ENCODE peak calls at places on chromosomes 4 and X, in seven cellular contexts. One of them, this sample, is unnamed.

GRCh38 chr4:63325140-63325539 is 1084.1 kb downstream of the TECRL start:
- DNase-seq in tibial nerve: no peak
- DNase-seq in progenitor cell of endocrine pancreas: no peak
- DNase-seq in choroid plexus epithelial cell: peak
- DNase-seq in Panc1: no peak
- DNase-seq in tibial artery: no peak
- DNase-seq in left ventricle myocardium inferior: no peak
- DNase-seq in this sample: no peak

GRCh38 chr4:162659716-162660115 is 495.9 kb upstream of the FSTL5 start:
- DNase-seq in tibial nerve: no peak
- DNase-seq in progenitor cell of endocrine pancreas: no peak
- DNase-seq in choroid plexus epithelial cell: no peak
- DNase-seq in Panc1: no peak
- DNase-seq in tibial artery: no peak
- DNase-seq in left ventricle myocardium inferior: no peak
- DNase-seq in this sample: no peak

GRCh38 chr4:180695851-180696250 is 1547.4 kb upstream of the TENM3 start:
- DNase-seq in tibial nerve: no peak
- DNase-seq in progenitor cell of endocrine pancreas: no peak
- DNase-seq in choroid plexus epithelial cell: peak
- DNase-seq in Panc1: no peak
- DNase-seq in tibial artery: no peak
- DNase-seq in left ventricle myocardium inferior: no peak
- DNase-seq in this sample: no peak

GRCh38 chrX:22686138-22686541 is 313.6 kb upstream of the DDX53 start:
- DNase-seq in tibial nerve: peak
- DNase-seq in progenitor cell of endocrine pancreas: no peak
- DNase-seq in choroid plexus epithelial cell: peak
- DNase-seq in Panc1: no peak
- DNase-seq in tibial artery: peak
- DNase-seq in left ventricle myocardium inferior: peak
- DNase-seq in this sample: no peak

GRCh38 chr4:6916587-6917444 is 7.2 kb downstream of the TBC1D14 start:
- DNase-seq in tibial nerve: no peak
- DNase-seq in progenitor cell of endocrine pancreas: no peak
- DNase-seq in choroid plexus epithelial cell: peak
- DNase-seq in Panc1: peak
- DNase-seq in tibial artery: no peak
- DNase-seq in left ventricle myocardium inferior: no peak
- DNase-seq in this sample: no peak

GRCh38 chrX:57044226-57044625 is 48.9 kb upstream of the SPIN3 start:
- DNase-seq in tibial nerve: no peak
- DNase-seq in progenitor cell of endocrine pancreas: no peak
- DNase-seq in choroid plexus epithelial cell: no peak
- DNase-seq in Panc1: no peak
- DNase-seq in tibial artery: no peak
- DNase-seq in left ventricle myocardium inferior: no peak
- DNase-seq in this sample: no peak

GRCh38 chrX:2397648-2398340 is 103.0 kb downstream of the DHRSX start:
- DNase-seq in tibial nerve: no peak
- DNase-seq in progenitor cell of endocrine pancreas: no peak
- DNase-seq in choroid plexus epithelial cell: peak
- DNase-seq in Panc1: no peak
- DNase-seq in tibial artery: no peak
- DNase-seq in left ventricle myocardium inferior: no peak
- DNase-seq in this sample: no peak

GRCh38 chr4:128862608-128863313 is 53.3 kb downstream of the JADE1 start:
- DNase-seq in tibial nerve: no peak
- DNase-seq in progenitor cell of endocrine pancreas: no peak
- DNase-seq in choroid plexus epithelial cell: peak
- DNase-seq in Panc1: no peak
- DNase-seq in tibial artery: no peak
- DNase-seq in left ventricle myocardium inferior: no peak
- DNase-seq in this sample: peak

GRCh38 chr4:157014621-157015591 is 43.3 kb upstream of the PDGFC start:
- DNase-seq in tibial nerve: no peak
- DNase-seq in progenitor cell of endocrine pancreas: no peak
- DNase-seq in choroid plexus epithelial cell: peak
- DNase-seq in Panc1: no peak
- DNase-seq in tibial artery: no peak
- DNase-seq in left ventricle myocardium inferior: no peak
- DNase-seq in this sample: no peak

GRCh38 chr4:184870718-184871117 is 45.0 kb upstream of the ACSL1 start:
- DNase-seq in tibial nerve: no peak
- DNase-seq in progenitor cell of endocrine pancreas: no peak
- DNase-seq in choroid plexus epithelial cell: no peak
- DNase-seq in Panc1: no peak
- DNase-seq in tibial artery: no peak
- DNase-seq in left ventricle myocardium inferior: no peak
- DNase-seq in this sample: no peak

GRCh38 chr4:150123073-150123472 is 44.8 kb downstream of the DCLK2 start:
- DNase-seq in tibial nerve: no peak
- DNase-seq in progenitor cell of endocrine pancreas: no peak
- DNase-seq in choroid plexus epithelial cell: no peak
- DNase-seq in Panc1: no peak
- DNase-seq in tibial artery: no peak
- DNase-seq in left ventricle myocardium inferior: no peak
- DNase-seq in this sample: no peak

GRCh38 chrX:356385-357034 is 30.2 kb downstream of the PPP2R3B start:
- DNase-seq in tibial nerve: no peak
- DNase-seq in progenitor cell of endocrine pancreas: no peak
- DNase-seq in choroid plexus epithelial cell: peak
- DNase-seq in Panc1: no peak
- DNase-seq in tibial artery: no peak
- DNase-seq in left ventricle myocardium inferior: no peak
- DNase-seq in this sample: no peak

GRCh38 chr4:180059216-180059881 is 2183.9 kb upstream of the TENM3 start:
- DNase-seq in tibial nerve: no peak
- DNase-seq in progenitor cell of endocrine pancreas: peak
- DNase-seq in choroid plexus epithelial cell: no peak
- DNase-seq in Panc1: no peak
- DNase-seq in tibial artery: no peak
- DNase-seq in left ventricle myocardium inferior: no peak
- DNase-seq in this sample: peak

GRCh38 chrX:130575831-130576404 is 174.1 kb downstream of the RBMX2 start:
- DNase-seq in tibial nerve: no peak
- DNase-seq in progenitor cell of endocrine pancreas: peak
- DNase-seq in choroid plexus epithelial cell: peak
- DNase-seq in Panc1: peak
- DNase-seq in tibial artery: peak
- DNase-seq in left ventricle myocardium inferior: peak
- DNase-seq in this sample: peak

GRCh38 chr4:16667464-16667863 is 231.0 kb downstream of the LDB2 start:
- DNase-seq in tibial nerve: no peak
- DNase-seq in progenitor cell of endocrine pancreas: no peak
- DNase-seq in choroid plexus epithelial cell: peak
- DNase-seq in Panc1: no peak
- DNase-seq in tibial artery: no peak
- DNase-seq in left ventricle myocardium inferior: no peak
- DNase-seq in this sample: no peak

GRCh38 chr4:164304240-164304639 is 449.7 kb upstream of the SMIM31 start:
- DNase-seq in tibial nerve: no peak
- DNase-seq in progenitor cell of endocrine pancreas: no peak
- DNase-seq in choroid plexus epithelial cell: no peak
- DNase-seq in Panc1: no peak
- DNase-seq in tibial artery: no peak
- DNase-seq in left ventricle myocardium inferior: no peak
- DNase-seq in this sample: peak

GRCh38 chr4:21118301-21118700 is 418.0 kb downstream of the PACRGL start:
- DNase-seq in tibial nerve: no peak
- DNase-seq in progenitor cell of endocrine pancreas: no peak
- DNase-seq in choroid plexus epithelial cell: no peak
- DNase-seq in Panc1: no peak
- DNase-seq in tibial artery: no peak
- DNase-seq in left ventricle myocardium inferior: no peak
- DNase-seq in this sample: no peak

GRCh38 chrX:68440438-68440837 is 7.1 kb upstream of the OPHN1 start:
- DNase-seq in tibial nerve: no peak
- DNase-seq in progenitor cell of endocrine pancreas: no peak
- DNase-seq in choroid plexus epithelial cell: no peak
- DNase-seq in Panc1: no peak
- DNase-seq in tibial artery: no peak
- DNase-seq in left ventricle myocardium inferior: no peak
- DNase-seq in this sample: no peak

GRCh38 chrX:54194982-54195588 is 12.0 kb upstream of the FAM120C start:
- DNase-seq in tibial nerve: no peak
- DNase-seq in progenitor cell of endocrine pancreas: no peak
- DNase-seq in choroid plexus epithelial cell: no peak
- DNase-seq in Panc1: no peak
- DNase-seq in tibial artery: no peak
- DNase-seq in left ventricle myocardium inferior: no peak
- DNase-seq in this sample: no peak

GRCh38 chrX:16839224-16839851 is 30.8 kb downstream of the RBBP7 start:
- DNase-seq in tibial nerve: no peak
- DNase-seq in progenitor cell of endocrine pancreas: no peak
- DNase-seq in choroid plexus epithelial cell: no peak
- DNase-seq in Panc1: no peak
- DNase-seq in tibial artery: no peak
- DNase-seq in left ventricle myocardium inferior: no peak
- DNase-seq in this sample: no peak

GRCh38 chrX:16838202-16839066 is 31.7 kb downstream of the RBBP7 start:
- DNase-seq in tibial nerve: no peak
- DNase-seq in progenitor cell of endocrine pancreas: no peak
- DNase-seq in choroid plexus epithelial cell: peak
- DNase-seq in Panc1: no peak
- DNase-seq in tibial artery: peak
- DNase-seq in left ventricle myocardium inferior: peak
- DNase-seq in this sample: no peak

GRCh38 chrX:16834811-16835210 is 35.4 kb downstream of the RBBP7 start:
- DNase-seq in tibial nerve: no peak
- DNase-seq in progenitor cell of endocrine pancreas: no peak
- DNase-seq in choroid plexus epithelial cell: peak
- DNase-seq in Panc1: no peak
- DNase-seq in tibial artery: no peak
- DNase-seq in left ventricle myocardium inferior: no peak
- DNase-seq in this sample: no peak

GRCh38 chrX:16839852-16840460 is 30.2 kb downstream of the RBBP7 start:
- DNase-seq in tibial nerve: no peak
- DNase-seq in progenitor cell of endocrine pancreas: no peak
- DNase-seq in choroid plexus epithelial cell: peak
- DNase-seq in Panc1: no peak
- DNase-seq in tibial artery: no peak
- DNase-seq in left ventricle myocardium inferior: no peak
- DNase-seq in this sample: no peak

GRCh38 chrX:16836371-16836770 is 33.8 kb downstream of the RBBP7 start:
- DNase-seq in tibial nerve: no peak
- DNase-seq in progenitor cell of endocrine pancreas: peak
- DNase-seq in choroid plexus epithelial cell: no peak
- DNase-seq in Panc1: no peak
- DNase-seq in tibial artery: no peak
- DNase-seq in left ventricle myocardium inferior: no peak
- DNase-seq in this sample: peak
- TF ChIP-seq CTCF in tibial nerve: peak
- TF ChIP-seq CTCF in progenitor cell of endocrine pancreas: peak
- TF ChIP-seq CTCF in choroid plexus epithelial cell: peak
- TF ChIP-seq CTCF in Panc1: peak
- TF ChIP-seq CTCF in tibial artery: peak
- TF ChIP-seq CTCF in left ventricle myocardium inferior: peak
- TF ChIP-seq CTCF in this sample: peak

GRCh38 chr4:8586671-8587468 is 5.7 kb upstream of the CPZ start:
- DNase-seq in tibial nerve: no peak
- DNase-seq in progenitor cell of endocrine pancreas: no peak
- DNase-seq in choroid plexus epithelial cell: no peak
- DNase-seq in Panc1: no peak
- DNase-seq in tibial artery: no peak
- DNase-seq in left ventricle myocardium inferior: no peak
- DNase-seq in this sample: no peak
- TF ChIP-seq CTCF in tibial nerve: no peak
- TF ChIP-seq CTCF in progenitor cell of endocrine pancreas: peak
- TF ChIP-seq CTCF in choroid plexus epithelial cell: no peak
- TF ChIP-seq CTCF in Panc1: peak
- TF ChIP-seq CTCF in tibial artery: no peak
- TF ChIP-seq CTCF in left ventricle myocardium inferior: no peak
- TF ChIP-seq CTCF in this sample: no peak

GRCh38 chr4:182264139-182264752 is 21.0 kb downstream of the TENM3 start:
- DNase-seq in tibial nerve: no peak
- DNase-seq in progenitor cell of endocrine pancreas: no peak
- DNase-seq in choroid plexus epithelial cell: no peak
- DNase-seq in Panc1: no peak
- DNase-seq in tibial artery: no peak
- DNase-seq in left ventricle myocardium inferior: no peak
- DNase-seq in this sample: no peak

GRCh38 chr4:182267048-182267447 is 23.8 kb downstream of the TENM3 start:
- DNase-seq in tibial nerve: no peak
- DNase-seq in progenitor cell of endocrine pancreas: no peak
- DNase-seq in choroid plexus epithelial cell: no peak
- DNase-seq in Panc1: no peak
- DNase-seq in tibial artery: no peak
- DNase-seq in left ventricle myocardium inferior: no peak
- DNase-seq in this sample: no peak

GRCh38 chr4:182263562-182263961 is 20.4 kb downstream of the TENM3 start:
- DNase-seq in tibial nerve: no peak
- DNase-seq in progenitor cell of endocrine pancreas: no peak
- DNase-seq in choroid plexus epithelial cell: no peak
- DNase-seq in Panc1: no peak
- DNase-seq in tibial artery: no peak
- DNase-seq in left ventricle myocardium inferior: no peak
- DNase-seq in this sample: no peak

GRCh38 chr4:182268966-182269365 is 25.8 kb downstream of the TENM3 start:
- DNase-seq in tibial nerve: no peak
- DNase-seq in progenitor cell of endocrine pancreas: no peak
- DNase-seq in choroid plexus epithelial cell: no peak
- DNase-seq in Panc1: no peak
- DNase-seq in tibial artery: no peak
- DNase-seq in left ventricle myocardium inferior: no peak
- DNase-seq in this sample: no peak

GRCh38 chr4:182265881-182266280 is 22.7 kb downstream of the TENM3 start:
- DNase-seq in tibial nerve: no peak
- DNase-seq in progenitor cell of endocrine pancreas: no peak
- DNase-seq in choroid plexus epithelial cell: no peak
- DNase-seq in Panc1: no peak
- DNase-seq in tibial artery: no peak
- DNase-seq in left ventricle myocardium inferior: no peak
- DNase-seq in this sample: no peak
- TF ChIP-seq CTCF in tibial nerve: no peak
- TF ChIP-seq CTCF in progenitor cell of endocrine pancreas: no peak
- TF ChIP-seq CTCF in choroid plexus epithelial cell: peak
- TF ChIP-seq CTCF in Panc1: no peak
- TF ChIP-seq CTCF in tibial artery: no peak
- TF ChIP-seq CTCF in left ventricle myocardium inferior: no peak
- TF ChIP-seq CTCF in this sample: no peak

DNA sequence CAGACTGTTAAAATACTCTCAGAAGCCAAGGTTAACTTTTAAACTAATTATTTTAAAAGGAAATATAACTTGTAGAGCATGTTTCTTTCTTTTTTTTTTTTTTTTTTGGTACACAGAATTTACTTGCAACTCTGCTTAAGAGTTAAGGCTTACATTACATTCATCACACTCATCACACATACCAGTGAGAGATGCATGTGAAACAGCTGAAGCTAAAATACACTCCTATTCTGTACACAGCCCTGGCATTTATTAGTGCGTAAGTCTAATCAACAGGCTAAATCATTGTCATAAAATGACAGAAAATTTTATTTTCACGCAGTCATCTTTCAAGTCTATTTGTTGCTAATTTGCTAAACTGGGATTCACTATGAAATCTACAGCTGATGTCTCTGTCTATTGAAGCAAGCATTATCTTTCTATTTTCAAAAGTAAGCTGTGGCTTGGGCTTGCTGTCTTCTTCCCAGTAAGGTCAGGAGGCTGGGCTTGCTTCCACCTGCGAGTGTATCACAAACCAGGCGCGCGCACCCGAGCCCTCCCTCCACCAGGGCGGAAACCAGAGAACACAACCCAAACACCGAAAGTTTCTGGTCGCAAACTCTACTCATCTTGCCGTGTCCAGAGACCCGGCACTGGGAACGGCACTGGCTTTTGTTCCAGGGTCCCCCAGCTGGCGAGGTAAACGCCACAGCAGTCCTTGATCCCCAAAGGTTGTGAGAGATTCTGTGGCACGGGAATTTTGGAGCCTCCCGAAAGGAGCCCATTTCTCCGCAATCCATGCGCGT is 3.9 kb downstream of the MAML3 start:
- DNase-seq in tibial nerve: peak
- DNase-seq in progenitor cell of endocrine pancreas: peak
- DNase-seq in choroid plexus epithelial cell: peak
- DNase-seq in Panc1: no peak
- DNase-seq in tibial artery: peak
- DNase-seq in left ventricle myocardium inferior: peak
- DNase-seq in this sample: peak
- TF ChIP-seq CTCF in tibial nerve: no peak
- TF ChIP-seq CTCF in progenitor cell of endocrine pancreas: peak
- TF ChIP-seq CTCF in choroid plexus epithelial cell: peak
- TF ChIP-seq CTCF in Panc1: no peak
- TF ChIP-seq CTCF in tibial artery: peak
- TF ChIP-seq CTCF in left ventricle myocardium inferior: peak
- TF ChIP-seq CTCF in this sample: no peak